ENCODE peak calls at places on chromosomes 7 and 10, in six cellular contexts. G, M, J, W, Y and S are unnamed samples. For H3K9me3, the result is how much of the 10 kb centered on the place peaks cover.

GRCh38 chr10:93259126-93259525 is 185.4 kb downstream of the CYP26A1 start:
- DNase-seq in G (no peak), J (no peak), M (no peak), W (no peak), Y (no peak), S (no peak)

GRCh38 chr7:105205592-105206211 is 183.0 kb downstream of the SRPK2 start:
- DNase-seq in Y (no peak), W (no peak), M (no peak), J (no peak), G (no peak), S (no peak)

GRCh38 chr7:2384354-2385243 is 18.8 kb upstream of the CHST12 start:
- DNase-seq in Y (peak), W (no peak), J (no peak), M (no peak), G (no peak), S (no peak)

GRCh38 chr10:122782911-122783310 is 62.7 kb downstream of the CUZD1 start:
- DNase-seq in M (no peak), G (no peak), J (no peak), W (no peak), Y (no peak), S (no peak)

GRCh38 chr7:130838738-130839137 is 104.7 kb upstream of the KLF14 start:
- DNase-seq in M (no peak), W (no peak), J (peak), Y (no peak), G (no peak), S (no peak)

GRCh38 chr7:94314526-94314925 is 80.2 kb upstream of the COL1A2 start:
- DNase-seq in M (no peak), W (no peak), J (no peak), Y (no peak), G (no peak), S (no peak)

GRCh38 chr10:86644412-86645110 is 9.8 kb upstream of the OPN4 start:
- DNase-seq in W (no peak), G (no peak), J (no peak), Y (peak), M (no peak), S (no peak)

GRCh38 chr10:45063605-45064231 is 63.0 kb downstream of the ZNF22 start:
- DNase-seq in J (no peak), Y (no peak), M (no peak), W (no peak), G (no peak), S (no peak)

GRCh38 chr10:58782876-58783859 is 270.5 kb downstream of the BICC1 start:
- DNase-seq in J (no peak), G (no peak), M (no peak), Y (no peak), W (no peak), S (peak)

GRCh38 chr7:127514499-127514898 is 70.9 kb downstream of the GCC1 start:
- DNase-seq in W (no peak), Y (peak), M (no peak), J (peak), G (no peak), S (no peak)

GRCh38 chr10:103852189-103852711 is 3.1 kb downstream of the SH3PXD2A start:
- DNase-seq in W (no peak), Y (no peak), M (no peak), J (no peak), G (peak), S (no peak)

GRCh38 chr10:31304261-31304970 is 14.6 kb upstream of the ZEB1 start:
- DNase-seq in M (no peak), G (no peak), J (no peak), Y (no peak), W (no peak), S (no peak)

GRCh38 chr7:138237995-138238394 is 161.7 kb downstream of the AKR1D1 start:
- DNase-seq in J (no peak), Y (no peak), W (no peak), M (no peak), G (no peak), S (no peak)

GRCh38 chr7:66297579-66297978 is 92.4 kb downstream of the TPST1 start:
- DNase-seq in W (no peak), J (no peak), M (no peak), G (no peak), Y (no peak), S (no peak)

GRCh38 chr10:73889014-73889413 is 14.7 kb upstream of the CAMK2G start:
- DNase-seq in Y (no peak), W (peak), M (peak), G (peak), J (peak), S (no peak)

GRCh38 chr10:3500408-3500856 is 284.6 kb downstream of the KLF6 start:
- DNase-seq in W (no peak), J (peak), Y (no peak), M (peak), G (peak), S (peak)

GRCh38 chr10:3499120-3499519 is 285.9 kb downstream of the KLF6 start:
- DNase-seq in W (no peak), M (no peak), Y (no peak), G (no peak), J (peak), S (no peak)

GRCh38 chr10:3497581-3497980 is 287.4 kb downstream of the KLF6 start:
- DNase-seq in M (no peak), W (no peak), Y (no peak), J (no peak), G (no peak), S (no peak)

GRCh38 chr10:3503299-3503698 is 281.7 kb downstream of the KLF6 start:
- DNase-seq in G (no peak), M (no peak), W (no peak), J (no peak), Y (no peak), S (no peak)

GRCh38 chr10:3502606-3503005 is 282.4 kb downstream of the KLF6 start:
- DNase-seq in Y (no peak), J (peak), G (no peak), W (no peak), M (no peak), S (no peak)
- TF ChIP-seq EP300 in Y (no peak), J (no peak), G (no peak), W (no peak), M (no peak), S (no peak)

GRCh38 chr7:154832557-154833138 is 170.3 kb downstream of the PAXIP1 start:
- DNase-seq in J (peak), W (peak), Y (peak), M (no peak), G (peak), S (no peak)
- H3K27ac ChIP-seq in J (no peak), W (no peak), Y (no peak), M (no peak), G (no peak), S (no peak)

GRCh38 chr10:115827180-115827579 is 445.8 kb downstream of the GFRA1 start:
- DNase-seq in G (no peak), Y (no peak), M (no peak), W (no peak), J (no peak), S (no peak)

GRCh38 chr10:115826391-115826790 is 446.6 kb downstream of the GFRA1 start:
- DNase-seq in W (no peak), M (no peak), J (no peak), G (no peak), Y (no peak), S (no peak)

GRCh38 chr10:115829501-115830215 is 443.3 kb downstream of the GFRA1 start:
- DNase-seq in Y (no peak), G (no peak), M (no peak), W (no peak), J (peak), S (no peak)

GRCh38 chr10:115830260-115830970 is 442.6 kb downstream of the GFRA1 start:
- DNase-seq in J (no peak), W (no peak), G (no peak), Y (no peak), M (no peak), S (no peak)

DNA sequence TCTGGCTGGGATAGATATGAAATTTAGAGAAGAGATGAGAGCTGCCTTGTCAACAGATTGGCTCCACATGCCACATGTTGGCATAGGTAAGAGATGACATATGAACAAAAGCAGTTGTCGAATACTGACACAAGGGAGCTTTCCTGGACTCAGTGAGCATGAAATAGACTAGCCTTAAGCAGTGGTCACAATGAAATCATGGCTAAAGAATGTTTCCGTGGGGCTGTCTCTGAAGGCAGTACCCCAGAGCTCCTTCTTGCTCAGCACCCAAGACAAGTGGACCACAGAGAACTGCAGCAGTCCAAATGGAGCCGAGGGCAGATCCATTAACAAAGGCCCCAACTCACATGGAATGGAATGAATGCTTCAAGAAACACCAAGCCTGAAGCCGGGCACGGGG is 445.4 kb downstream of the GFRA1 start:
- DNase-seq in Y (no peak), J (no peak), G (no peak), W (no peak), M (no peak), S (no peak)
- H3K9me3 ChIP-seq in Y (under half), J (under half), G (under half), W (under half), M (under half), S (under half)

GRCh38 chr10:26177341-26177740 is 39.2 kb upstream of the GAD2 start:
- DNase-seq in M (no peak), G (no peak), Y (no peak), W (no peak), J (no peak), S (no peak)
- TF ChIP-seq EP300 in M (no peak), G (no peak), Y (no peak), W (no peak), J (no peak), S (no peak)

GRCh38 chr10:132320776-132321469 is 11.1 kb upstream of the LRRC27 start:
- DNase-seq in J (peak), M (no peak), W (no peak), Y (no peak), G (no peak), S (no peak)

GRCh38 chr10:132319853-132320669 is 11.9 kb upstream of the LRRC27 start:
- DNase-seq in G (no peak), W (no peak), M (no peak), Y (no peak), J (peak), S (no peak)

GRCh38 chr10:132321726-132322125 is 10.3 kb upstream of the LRRC27 start:
- DNase-seq in G (no peak), M (no peak), W (no peak), Y (no peak), J (no peak), S (no peak)

GRCh38 chr10:132325969-132326889 is 5.8 kb upstream of the LRRC27 start:
- DNase-seq in M (no peak), Y (no peak), W (no peak), J (no peak), G (no peak), S (no peak)

DNA sequence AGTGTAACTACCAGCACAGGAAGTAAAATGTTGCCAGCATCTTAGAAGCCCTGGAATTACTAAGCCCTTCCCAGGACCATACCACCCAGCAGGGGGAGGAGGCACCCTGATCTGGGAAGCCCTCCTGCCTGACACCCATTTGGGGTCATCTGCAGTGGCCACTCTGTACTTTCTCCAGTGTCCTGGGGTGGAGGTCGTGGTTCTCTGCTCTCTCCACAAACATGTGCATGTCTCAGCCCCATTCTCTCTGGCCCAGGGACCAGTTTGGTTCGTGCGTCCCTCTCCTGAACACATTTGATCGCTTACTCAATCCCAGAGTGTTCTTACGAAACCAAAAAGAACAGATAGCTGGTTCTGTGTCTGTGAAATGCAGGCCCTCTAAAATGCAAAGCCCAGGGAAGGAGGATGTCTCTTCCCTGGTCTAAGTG is 9.4 kb upstream of the LRRC27 start:
- DNase-seq in G (no peak), Y (no peak), M (no peak), J (peak), W (no peak), S (no peak)
- H3K27ac ChIP-seq in G (no peak), Y (no peak), M (no peak), J (peak), W (no peak), S (no peak)

GRCh38 chr7:71925663-71926062 is 486.5 kb downstream of the CALN1 start:
- DNase-seq in J (peak), W (no peak), G (no peak), Y (peak), M (no peak), S (no peak)
- H3K9me3 ChIP-seq in J (under half), W (under half), G (under half), Y (under half), M (under half), S (under half)

GRCh38 chr7:39560997-39561396 is 5.2 kb upstream of the YAE1 start:
- DNase-seq in M (no peak), J (no peak), Y (no peak), W (no peak), G (no peak), S (no peak)

GRCh38 chr7:39567294-39567693 is 1.1 kb downstream of the YAE1 start:
- DNase-seq in Y (no peak), G (no peak), W (no peak), M (no peak), J (no peak), S (no peak)

GRCh38 chr7:39565538-39565937 is 666 bp upstream of the YAE1 start:
- DNase-seq in M (no peak), J (no peak), W (no peak), Y (no peak), G (no peak), S (no peak)

GRCh38 chr7:39560398-39560797 is 5.8 kb upstream of the YAE1 start:
- DNase-seq in Y (no peak), G (no peak), W (no peak), J (no peak), M (no peak), S (no peak)

GRCh38 chr7:39566056-39566921 is at the start of gene YAE1:
- DNase-seq in Y (peak), J (peak), W (peak), G (peak), M (peak), S (peak)
- TF ChIP-seq EP300 in Y (no peak), J (no peak), W (no peak), G (no peak), M (peak), S (no peak)

DNA sequence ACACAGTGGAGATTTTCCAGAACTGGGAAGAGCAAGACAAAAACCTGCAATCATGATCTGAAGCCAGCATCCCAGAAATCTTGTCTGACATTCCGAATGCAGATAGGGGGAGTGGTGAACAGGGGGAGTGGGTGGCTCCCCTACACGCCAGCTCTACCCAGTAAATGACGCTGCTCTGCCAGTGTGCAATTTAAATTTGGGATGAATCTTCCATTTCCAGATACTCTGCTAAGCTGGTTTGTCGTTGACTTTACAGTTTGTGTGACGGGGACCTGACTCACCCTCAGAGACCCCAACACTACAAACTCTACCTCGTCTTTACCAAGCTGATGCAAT is 68.7 kb upstream of the CAMK2B start:
- DNase-seq in W (no peak), Y (no peak), J (no peak), G (no peak), M (no peak), S (no peak)
- H3K27ac ChIP-seq in W (no peak), Y (no peak), J (no peak), G (no peak), M (no peak), S (no peak)